ENCODE peak calls at places on chromosomes 3 and 15, in six cellular contexts. D is heart left ventricle; T is CD8-positive, alpha-beta T cell; Z is astrocyte of the cerebellum; E is uterus; W is retinal pigment epithelial cell. O is an unnamed sample.

GRCh38 chr15:49438970-49439631 is 16.1 kb downstream of the FGF7 start:
- DNase-seq in D (peak), T (no peak), Z (no peak), E (peak), W (no peak), O (no peak)

GRCh38 chr3:104673981-104674380 is 692.7 kb upstream of the ALCAM start:
- DNase-seq in D (no peak), T (no peak), Z (no peak), E (no peak), W (peak), O (no peak)

GRCh38 chr3:133821767-133822638 is 16.4 kb downstream of the SRPRB start:
- DNase-seq in D (peak), T (no peak), Z (no peak), E (peak), W (no peak), O (peak)

GRCh38 chr15:79863886-79864285 is 32.9 kb downstream of the MTHFS start:
- DNase-seq in D (no peak), T (no peak), Z (no peak), E (no peak), W (no peak), O (no peak)

GRCh38 chr15:92467245-92467644 is 73.6 kb downstream of the ST8SIA2 start:
- DNase-seq in D (no peak), T (no peak), Z (no peak), E (no peak), W (no peak), O (no peak)

GRCh38 chr3:14141144-14141543 is 16.3 kb downstream of the TMEM43 start:
- DNase-seq in D (no peak), T (no peak), Z (no peak), E (no peak), W (no peak), O (no peak)

GRCh38 chr3:185371683-185372082 is 8.7 kb downstream of the MAP3K13 start:
- DNase-seq in D (no peak), T (no peak), Z (no peak), E (no peak), W (no peak), O (no peak)

GRCh38 chr3:108106031-108106430 is 15.2 kb upstream of the CD47 start:
- DNase-seq in D (no peak), T (no peak), Z (peak), E (no peak), W (no peak), O (no peak)

GRCh38 chr15:74368121-74368520 is 675 bp upstream of the CYP11A1 start:
- DNase-seq in D (no peak), T (no peak), Z (no peak), E (no peak), W (no peak), O (no peak)

GRCh38 chr3:101996832-101997231 is 147.5 kb downstream of the NFKBIZ start:
- DNase-seq in D (no peak), T (no peak), Z (no peak), E (no peak), W (no peak), O (no peak)

GRCh38 chr15:81548350-81549116 is 174.5 kb upstream of the TMC3 start:
- DNase-seq in D (no peak), T (no peak), Z (no peak), E (no peak), W (no peak), O (no peak)

GRCh38 chr3:194494951-194495374 is 8.2 kb upstream of the ATP13A3 start:
- DNase-seq in D (no peak), T (no peak), Z (no peak), E (no peak), W (no peak), O (no peak)

DNA sequence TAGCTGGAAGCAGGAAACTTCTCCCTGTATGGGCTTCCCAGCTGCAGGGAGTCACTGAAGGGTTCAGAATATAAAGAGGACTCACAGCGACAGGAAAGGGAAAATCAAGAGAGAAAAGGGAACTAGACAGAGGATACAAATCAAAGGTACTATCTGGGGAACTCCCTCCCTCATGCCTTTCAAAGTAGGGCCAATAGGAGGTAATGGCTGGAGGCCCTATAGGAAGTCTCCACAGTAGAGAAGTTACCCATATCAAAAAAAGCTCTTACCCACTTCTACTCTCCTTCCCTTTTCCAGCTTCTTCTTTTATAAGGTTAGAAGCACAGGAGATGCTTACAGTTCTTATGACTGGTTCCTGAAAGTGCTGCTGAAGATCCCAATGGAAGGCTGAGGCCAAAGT is 43.5 kb downstream of the FMN1 start:
- DNase-seq in D (no peak), T (no peak), Z (no peak), E (no peak), W (no peak), O (no peak)
- TF ChIP-seq CTCF in D (no peak), T (no peak), Z (no peak), E (no peak), W (no peak), O (no peak)

DNA sequence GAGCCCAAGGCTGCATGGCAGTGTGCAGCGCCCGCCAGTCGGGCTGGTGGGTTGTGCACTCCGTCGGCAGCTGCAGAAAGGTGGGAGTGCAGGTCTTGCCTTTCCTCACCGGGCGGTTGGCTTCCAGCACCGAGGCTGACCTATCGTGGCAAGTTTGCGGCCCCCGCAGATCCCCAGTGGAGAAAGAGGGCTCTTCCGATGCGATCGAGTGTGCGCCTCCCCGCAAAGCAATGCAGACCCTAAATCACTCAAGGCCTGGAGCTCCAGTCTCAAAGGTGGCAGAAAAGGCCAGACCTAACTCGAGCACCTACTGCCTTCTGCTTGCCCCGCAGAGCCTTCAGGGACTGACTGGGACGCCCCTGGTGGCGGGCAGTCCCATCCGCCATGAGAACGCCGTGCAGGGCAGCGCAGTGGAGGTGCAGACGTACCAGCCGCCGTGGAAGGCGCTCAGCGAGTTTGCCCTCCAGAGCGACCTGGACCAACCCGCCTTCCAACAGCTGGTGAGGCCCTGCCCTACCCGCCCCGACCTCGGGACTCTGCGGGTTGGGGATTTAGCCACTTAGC is 4.3 kb downstream of the ISL2 start:
- DNase-seq in D (no peak), T (no peak), Z (no peak), E (no peak), W (no peak), O (no peak)
- H3K4me3 ChIP-seq in D (peak), T (peak), Z (no peak), E (no peak), W (no peak), O (peak)

DNA sequence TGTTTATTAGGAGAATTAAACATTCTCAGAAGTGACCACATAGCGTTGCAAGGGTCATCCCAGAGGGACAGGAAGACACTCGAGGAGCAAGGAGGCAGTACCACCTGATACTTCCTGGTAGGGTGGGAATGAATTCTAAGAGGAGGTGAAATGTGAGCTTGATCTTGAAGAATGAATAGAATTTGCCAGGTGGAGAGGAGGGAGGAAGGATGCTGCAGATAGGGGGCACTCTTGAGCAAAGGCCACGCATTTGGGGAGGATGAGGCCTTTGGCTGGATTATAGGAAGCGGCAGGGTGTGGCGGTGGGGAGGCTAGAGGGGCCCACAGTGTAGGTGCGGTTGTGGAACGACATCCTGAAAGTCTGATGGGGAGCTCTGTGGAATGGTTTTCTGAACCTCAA is 33.5 kb downstream of the CHCHD6 start:
- DNase-seq in D (no peak), T (no peak), Z (no peak), E (no peak), W (no peak), O (no peak)
- TF ChIP-seq CTCF in D (no peak), T (no peak), Z (no peak), E (no peak), W (peak), O (peak)

GRCh38 chr3:57161915-57162314 is 3.2 kb downstream of the IL17RD start:
- DNase-seq in D (no peak), T (no peak), Z (no peak), E (no peak), W (no peak), O (no peak)

GRCh38 chr3:57164606-57165573 is at the start of gene IL17RD:
- DNase-seq in D (peak), T (no peak), Z (peak), E (peak), W (no peak), O (no peak)

GRCh38 chr3:57165637-57166036 is 484 bp upstream of the IL17RD start:
- DNase-seq in D (no peak), T (no peak), Z (no peak), E (no peak), W (no peak), O (no peak)

GRCh38 chr3:57163751-57164150 is 1.4 kb downstream of the IL17RD start:
- DNase-seq in D (no peak), T (no peak), Z (no peak), E (peak), W (no peak), O (no peak)

GRCh38 chr3:57164217-57164605 is 942 bp downstream of the IL17RD start:
- DNase-seq in D (peak), T (no peak), Z (no peak), E (peak), W (no peak), O (no peak)
- H3K4me3 ChIP-seq in D (peak), T (peak), Z (peak), E (peak), W (peak), O (peak)

O was measured in epithelial cell of proximal tubule.